ENCODE peak calls at places on chromosomes 11 and 22, in ten cellular contexts. S is tibial nerve, V is A549, A is adrenal gland, K is endothelial cell of umbilical vein, T is vagina, D is IMR-90, Q is uterus, C is spleen, H is H1. P is an unnamed sample.
A peak's percentile ranks its signal among the peaks of the same experiment; 100 is the strongest.

GRCh38 chr11:108788565-108789199 is 123.8 kb downstream of the DDX10 start:
- DNase-seq in D (peak; percentile 41), Q (no peak), V (no peak), C (no peak), H (no peak), T (no peak), A (peak; percentile 11), S (no peak), K (peak; percentile 58), P (peak; percentile 1)

GRCh38 chr11:1529286-1529685 is 42.7 kb upstream of the MOB2 start:
- DNase-seq in T (no peak), C (no peak), A (no peak), V (no peak), S (no peak), D (no peak), H (no peak), K (no peak), Q (no peak), P (no peak)

GRCh38 chr11:92556435-92556834 is 331.8 kb downstream of the FAT3 start:
- DNase-seq in V (no peak), H (no peak), D (peak; percentile 17), T (no peak), S (no peak), A (no peak), C (no peak), K (no peak), Q (no peak), P (no peak)

GRCh38 chr11:33329705-33330329 is 72.6 kb downstream of the HIPK3 start:
- DNase-seq in D (peak; percentile 72), S (no peak), C (no peak), K (peak; percentile 75), V (peak; percentile 44), H (no peak), T (no peak), Q (peak; percentile 27), A (peak; percentile 46), P (peak; percentile 12)

GRCh38 chr22:49565516-49565855 is 262.2 kb downstream of the BRD1 start:
- DNase-seq in Q (no peak), C (peak; percentile 36), A (no peak), K (no peak), V (no peak), H (no peak), S (no peak), D (no peak), T (no peak), P (no peak)

GRCh38 chr11:88538088-88538487 is 200.6 kb upstream of the CTSC start:
- DNase-seq in T (no peak), S (no peak), Q (no peak), C (no peak), A (no peak), K (peak; percentile 42), D (peak; percentile 56), V (peak; percentile 29), H (no peak), P (no peak)

GRCh38 chr22:25452116-25452700 is 112.3 kb upstream of the GRK3 start:
- DNase-seq in V (no peak), S (no peak), H (no peak), C (no peak), D (peak; percentile 37), Q (no peak), T (no peak), A (no peak), K (no peak), P (no peak)

GRCh38 chr11:24589064-24589463 is 92.2 kb downstream of the LUZP2 start:
- DNase-seq in T (no peak), D (no peak), V (no peak), K (no peak), Q (no peak), C (no peak), H (no peak), S (no peak), A (no peak), P (no peak)

GRCh38 chr11:102317099-102317767 is at the start of gene BIRC3:
- DNase-seq in Q (peak; percentile 83), C (peak; percentile 96), A (peak; percentile 85), H (peak; percentile 21), S (peak; percentile 61), V (peak; percentile 72), K (peak; percentile 91), D (peak; percentile 98), T (peak; percentile 98), P (peak; percentile 30)
- TF ChIP-seq POLR2A in Q (no peak), C (peak; percentile 77), A (peak; percentile 65), H (no peak), S (peak; percentile 42), V (peak; percentile 59), K (no peak), D (no peak), T (no peak), P (no peak)

GRCh38 chr11:45180158-45180887 is 33.9 kb downstream of the PRDM11 start:
- DNase-seq in S (no peak), A (peak; percentile 65), K (peak; percentile 40), T (no peak), H (no peak), C (peak; percentile 85), V (peak; percentile 76), Q (peak; percentile 53), D (no peak), P (peak; percentile 84)

GRCh38 chr11:45181595-45182550 is 35.4 kb downstream of the PRDM11 start:
- DNase-seq in A (no peak), D (no peak), Q (no peak), C (no peak), H (no peak), V (no peak), K (peak; percentile 15), S (no peak), T (no peak), P (no peak)

GRCh38 chr11:45182902-45183301 is 36.5 kb downstream of the PRDM11 start:
- DNase-seq in K (peak; percentile 21), V (peak; percentile 60), D (peak; percentile 19), Q (peak; percentile 47), T (no peak), C (no peak), A (peak; percentile 35), S (no peak), H (no peak), P (peak; percentile 63)

GRCh38 chr11:45179686-45180085 is 33.2 kb downstream of the PRDM11 start:
- DNase-seq in C (no peak), Q (no peak), S (no peak), D (no peak), A (no peak), V (no peak), K (no peak), H (no peak), T (no peak), P (no peak)

GRCh38 chr11:45180888-45181594 is 34.6 kb downstream of the PRDM11 start:
- DNase-seq in Q (peak; percentile 77), T (no peak), A (peak; percentile 83), S (peak; percentile 30), V (peak; percentile 89), H (no peak), K (peak; percentile 59), C (no peak), D (peak; percentile 41), P (peak; percentile 99)
- TF ChIP-seq POLR2A in Q (peak; percentile 10), T (no peak), A (peak; percentile 24), S (no peak), V (peak; percentile 49), H (no peak), K (peak; percentile 40), C (no peak), D (no peak), P (peak; percentile 27)

GRCh38 chr11:120225372-120225909 is 14.5 kb upstream of the POU2F3 start:
- DNase-seq in T (no peak), A (no peak), H (no peak), C (peak; percentile 79), D (no peak), V (no peak), S (no peak), K (peak; percentile 26), Q (no peak), P (no peak)

GRCh38 chr11:120223793-120224192 is 13.0 kb downstream of the OAF start:
- DNase-seq in S (no peak), H (no peak), A (no peak), Q (no peak), K (no peak), V (no peak), T (no peak), C (peak; percentile 22), D (no peak), P (no peak)

GRCh38 chr11:120224386-120224785 is 13.6 kb downstream of the OAF start:
- DNase-seq in V (no peak), K (no peak), H (no peak), A (no peak), T (no peak), S (no peak), C (peak; percentile 46), D (no peak), Q (no peak), P (no peak)

GRCh38 chr11:120226242-120226641 is 13.7 kb upstream of the POU2F3 start:
- DNase-seq in D (no peak), V (no peak), Q (no peak), C (peak; percentile 69), H (no peak), S (no peak), A (no peak), T (no peak), K (no peak), P (no peak)

DNA sequence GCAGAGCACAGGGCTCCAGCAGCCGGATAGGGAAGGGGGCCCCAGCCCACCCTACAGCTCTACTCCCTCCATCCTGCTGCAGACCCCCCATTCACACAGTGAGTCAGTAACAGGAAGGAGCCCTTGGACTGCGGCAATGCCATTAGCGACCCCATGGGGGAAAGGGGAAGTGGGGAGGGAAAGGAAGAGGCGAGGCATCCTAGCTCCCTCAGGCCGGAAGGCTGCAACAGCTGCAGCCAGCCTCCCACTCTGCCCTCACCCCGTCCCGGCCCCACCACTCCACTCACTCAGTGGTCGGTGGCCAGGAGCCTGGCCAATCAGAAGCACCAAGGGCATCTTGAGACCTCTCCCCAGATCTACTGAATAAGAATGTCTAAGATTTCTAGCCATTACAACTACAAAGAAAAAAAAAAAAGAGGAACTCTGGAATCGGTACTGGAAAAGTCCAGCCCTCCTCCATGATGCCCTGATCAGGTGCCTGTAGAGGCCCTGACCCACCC is 14.1 kb downstream of the OAF start:
- DNase-seq in C (peak; percentile 83), T (no peak), D (no peak), H (no peak), V (no peak), S (no peak), K (peak; percentile 39), Q (no peak), A (no peak), P (no peak)
- TF ChIP-seq POLR2A in C (no peak), T (no peak), D (no peak), H (no peak), V (no peak), S (no peak), K (no peak), Q (no peak), A (no peak), P (no peak)

GRCh38 chr22:31752096-31752847 is 1.5 kb upstream of the DEPDC5 start:
- DNase-seq in Q (no peak), K (no peak), H (no peak), V (no peak), A (no peak), S (no peak), C (no peak), D (no peak), T (no peak), P (no peak)

GRCh38 chr22:31747441-31747840 is 2.5 kb downstream of the PRR14L start:
- DNase-seq in Q (no peak), H (no peak), A (no peak), T (no peak), D (no peak), V (no peak), S (no peak), K (no peak), C (no peak), P (no peak)

GRCh38 chr22:31748490-31748889 is 1.4 kb downstream of the PRR14L start:
- DNase-seq in S (no peak), Q (no peak), V (no peak), K (no peak), T (no peak), H (no peak), D (no peak), C (no peak), A (no peak), P (no peak)

GRCh38 chr22:31750365-31751284 is 693 bp upstream of the PRR14L start:
- DNase-seq in T (no peak), D (no peak), S (no peak), C (no peak), V (no peak), K (no peak), H (no peak), Q (no peak), A (no peak), P (no peak)

DNA sequence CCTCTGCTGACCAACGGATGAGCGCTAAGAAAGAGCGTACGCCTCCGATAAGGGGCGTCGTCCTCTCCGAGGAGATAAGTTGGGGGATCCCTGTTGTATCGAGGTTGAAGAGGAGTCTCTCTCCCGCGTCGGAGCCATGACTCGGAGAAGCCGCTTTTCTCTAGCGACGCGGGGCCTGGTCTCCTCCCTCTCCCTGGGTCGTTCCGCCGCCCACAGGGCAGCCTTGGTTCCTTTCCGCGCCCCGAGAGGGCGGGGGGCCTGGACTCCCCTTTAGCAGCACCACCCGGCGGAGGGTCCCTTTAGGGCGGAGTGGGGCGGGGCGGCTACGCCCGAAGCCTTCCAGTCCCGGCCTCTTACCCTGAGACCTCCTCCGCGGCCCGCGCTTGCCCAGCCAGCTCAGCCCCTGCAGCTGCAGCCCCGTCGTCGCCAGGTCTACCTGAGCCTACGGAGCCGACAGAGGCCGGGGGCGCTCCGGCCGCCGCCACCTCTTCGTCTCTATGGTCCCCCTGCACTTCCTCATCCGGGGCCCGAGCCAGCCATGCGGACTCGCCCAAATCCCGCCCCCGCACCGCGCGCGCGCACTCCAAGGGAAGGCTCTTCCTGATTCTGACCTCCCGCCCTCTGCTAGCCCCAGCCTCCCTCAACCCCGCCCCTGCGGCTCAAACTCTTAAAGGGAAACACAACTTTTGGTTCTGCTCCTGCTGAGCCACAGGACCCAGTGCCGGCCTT is at the start of gene PRR14L:
- DNase-seq in K (peak; percentile 96), H (peak; percentile 87), Q (peak; percentile 98), C (peak; percentile 100), S (peak; percentile 97), T (peak; percentile 98), A (peak; percentile 99), D (peak; percentile 90), V (peak; percentile 73), P (peak; percentile 55)
- TF ChIP-seq POLR2A in K (peak; percentile 93), H (peak; percentile 85), Q (peak; percentile 48), C (peak; percentile 23), S (peak; percentile 52), T (no peak), A (peak; percentile 88), D (peak; percentile 85), V (peak; percentile 70), P (peak; percentile 63)

P was measured in H54.